ENCODE peak calls at places on chromosomes 3 and 15, in five cellular contexts. Y is Ammon's horn, Z is GM23338, O is AG10803, E is RWPE1. P is an unnamed sample.
A peak's percentile ranks its signal among the peaks of the same experiment; 100 is the strongest.

GRCh38 chr3:167675835-167676234 is 22.1 kb upstream of the WDR49 start:
- DNase-seq in Y (no peak), Z (no peak), O (no peak), E (no peak), P (no peak)

GRCh38 chr3:7144696-7145308 is 283.9 kb downstream of the GRM7 start:
- DNase-seq in Y (no peak), Z (peak; percentile 65), O (no peak), E (no peak), P (no peak)

GRCh38 chr15:22808240-22808639 is 21.8 kb downstream of the NIPA1 start:
- DNase-seq in Y (no peak), Z (no peak), O (no peak), E (no peak), P (no peak)

GRCh38 chr15:39393575-39394335 is 187.1 kb upstream of the THBS1 start:
- DNase-seq in Y (no peak), Z (no peak), O (no peak), E (no peak), P (no peak)

GRCh38 chr15:35567392-35567791 is 21.4 kb upstream of the DPH6 start:
- DNase-seq in Y (no peak), Z (no peak), O (no peak), E (no peak), P (no peak)

GRCh38 chr3:13564751-13565560 is 16.0 kb downstream of the FBLN2 start:
- DNase-seq in Y (no peak), Z (no peak), O (no peak), E (no peak), P (no peak)

GRCh38 chr3:141076821-141077571 is 25.8 kb downstream of the SPSB4 start:
- DNase-seq in Y (peak; percentile 65), Z (peak; percentile 65), O (peak; percentile 25), E (no peak), P (no peak)

GRCh38 chr3:48157950-48158376 is 30.3 kb downstream of the CDC25A start:
- DNase-seq in Y (peak; percentile 48), Z (peak; percentile 87), O (peak; percentile 66), E (peak; percentile 18), P (peak; percentile 34)

GRCh38 chr15:67815036-67815592 is 10.2 kb upstream of the SKOR1 start:
- DNase-seq in Y (no peak), Z (no peak), O (no peak), E (no peak), P (no peak)

GRCh38 chr3:174955513-174956001 is 96.4 kb downstream of the NAALADL2 start:
- DNase-seq in Y (no peak), Z (no peak), O (peak; percentile 44), E (peak; percentile 65), P (no peak)

GRCh38 chr15:89812126-89812846 is 2.4 kb downstream of the ANPEP start:
- DNase-seq in Y (no peak), Z (no peak), O (peak; percentile 73), E (peak; percentile 68), P (no peak)

GRCh38 chr3:128549283-128550112 is 56.5 kb upstream of the GATA2 start:
- DNase-seq in Y (no peak), Z (no peak), O (peak; percentile 75), E (peak; percentile 59), P (no peak)

GRCh38 chr15:51193526-51193925 is 98.8 kb upstream of the TNFAIP8L3 start:
- DNase-seq in Y (no peak), Z (no peak), O (peak; percentile 22), E (no peak), P (no peak)

GRCh38 chr3:125212509-125213372 is at the start of gene SLC12A8:
- DNase-seq in Y (no peak), Z (peak; percentile 49), O (no peak), E (peak; percentile 42), P (no peak)

GRCh38 chr3:114873590-114873989 is 273.5 kb downstream of the ZBTB20 start:
- DNase-seq in Y (no peak), Z (no peak), O (no peak), E (no peak), P (no peak)

GRCh38 chr3:55157736-55158135 is 229.9 kb upstream of the LRTM1 start:
- DNase-seq in Y (no peak), Z (no peak), O (peak; percentile 59), E (no peak), P (no peak)

P was measured in activated T-helper 2 cell treated with anti-CD3 and anti-CD28 coated beads, Interferon-gamma antibody, Interleukin-2, Interleukin-4, amounts not matched to agents 10 μg/mL and 5 μg/mL and 100 μg/mL, durations not matched to agents 14 hours and 24 hours and 36 hours.